ENCODE peak calls at places on chromosomes 3 and 15, in four cellular contexts. F is colonic mucosa, M is breast epithelium, H is ovary. G is an unnamed sample. For H3K36me3, the result is how much of the 10 kb centered on the place peaks cover.

GRCh38 chr3:117892991-117893390 is 1141.7 kb downstream of the IGSF11 start:
- DNase-seq in M (no peak), H (no peak), F (no peak), G (no peak)

GRCh38 chr15:41013698-41014414 is 60.6 kb downstream of the CHAC1 start:
- DNase-seq in H (no peak), F (no peak), M (no peak), G (no peak)

GRCh38 chr3:159748408-159748807 is 240.2 kb upstream of the IL12A start:
- DNase-seq in F (no peak), H (no peak), M (no peak), G (no peak)

GRCh38 chr3:126103121-126104027 is 19.4 kb upstream of the SLC41A3 start:
- DNase-seq in M (peak), H (no peak), F (peak), G (no peak)

GRCh38 chr15:71545223-71545760 is 265.1 kb upstream of the NR2E3 start:
- DNase-seq in H (no peak), M (no peak), F (no peak), G (no peak)

GRCh38 chr3:186219211-186219638 is 110.3 kb upstream of the ETV5 start:
- DNase-seq in F (no peak), M (peak), H (no peak), G (no peak)

GRCh38 chr3:121473001-121473400 is 72.8 kb downstream of the POLQ start:
- DNase-seq in H (no peak), M (no peak), F (no peak), G (no peak)

GRCh38 chr3:188241072-188241471 is 87.1 kb downstream of the LPP start:
- DNase-seq in H (peak), M (no peak), F (no peak), G (no peak)

GRCh38 chr15:78050441-78050809 is 27.1 kb downstream of the TBC1D2B start:
- DNase-seq in M (no peak), F (no peak), H (no peak), G (no peak)

GRCh38 chr3:141410408-141410807 is 42.1 kb downstream of the ZBTB38 start:
- DNase-seq in M (no peak), F (peak), H (peak), G (peak)

GRCh38 chr15:66621491-66622467 is 56.0 kb upstream of the LCTL start:
- DNase-seq in H (peak), F (peak), M (no peak), G (no peak)

GRCh38 chr3:160564949-160565441 is 376 bp downstream of the KPNA4 start:
- DNase-seq in M (no peak), F (peak), H (no peak), G (no peak)

GRCh38 chr15:68797157-68797556 is 23.5 kb downstream of the ANP32A start:
- DNase-seq in M (no peak), F (no peak), H (no peak), G (no peak)

GRCh38 chr3:157405457-157405856 is 31.2 kb upstream of the PTX3 start:
- DNase-seq in F (no peak), M (no peak), H (no peak), G (no peak)

GRCh38 chr3:196804775-196805174 is 62.9 kb upstream of the SENP5 start:
- DNase-seq in M (no peak), H (no peak), F (no peak), G (no peak)

GRCh38 chr3:196800742-196801141 is 61.1 kb downstream of the PAK2 start:
- DNase-seq in H (no peak), F (no peak), M (no peak), G (no peak)

GRCh38 chr3:196803891-196804468 is 63.7 kb upstream of the SENP5 start:
- DNase-seq in F (no peak), M (no peak), H (no peak), G (no peak)
- H3K36me3 ChIP-seq in F (under half), M (under half), H (under half), G (under half)

GRCh38 chr3:11600501-11601282 is 43.0 kb downstream of the VGLL4 start:
- DNase-seq in M (peak), F (no peak), H (peak), G (peak)
- H3K36me3 ChIP-seq in M (under half), F (under half), H (under half), G (under half)

DNA sequence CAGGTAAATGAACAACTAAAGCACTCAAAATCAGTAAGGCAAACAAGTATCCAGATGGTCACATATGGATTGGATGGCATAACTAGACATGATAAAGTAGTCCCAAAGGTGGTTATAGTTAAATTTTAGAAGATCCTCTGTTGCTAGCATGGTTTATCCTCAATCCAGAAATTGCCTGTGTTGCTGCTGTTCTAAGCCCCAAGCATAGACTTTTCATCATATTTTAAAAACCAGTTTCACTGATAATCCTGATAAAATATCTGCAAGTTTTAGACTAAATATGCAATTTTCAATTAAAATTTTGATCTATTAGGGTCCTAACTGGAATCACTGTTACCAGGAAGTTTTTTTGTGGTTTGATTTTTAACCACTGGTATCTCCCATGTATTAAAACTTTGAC is 35.4 kb downstream of the MBNL1 start:
- DNase-seq in M (no peak), F (no peak), H (no peak), G (no peak)
- H3K36me3 ChIP-seq in M (under half), F (under half), H (under half), G (under half)

DNA sequence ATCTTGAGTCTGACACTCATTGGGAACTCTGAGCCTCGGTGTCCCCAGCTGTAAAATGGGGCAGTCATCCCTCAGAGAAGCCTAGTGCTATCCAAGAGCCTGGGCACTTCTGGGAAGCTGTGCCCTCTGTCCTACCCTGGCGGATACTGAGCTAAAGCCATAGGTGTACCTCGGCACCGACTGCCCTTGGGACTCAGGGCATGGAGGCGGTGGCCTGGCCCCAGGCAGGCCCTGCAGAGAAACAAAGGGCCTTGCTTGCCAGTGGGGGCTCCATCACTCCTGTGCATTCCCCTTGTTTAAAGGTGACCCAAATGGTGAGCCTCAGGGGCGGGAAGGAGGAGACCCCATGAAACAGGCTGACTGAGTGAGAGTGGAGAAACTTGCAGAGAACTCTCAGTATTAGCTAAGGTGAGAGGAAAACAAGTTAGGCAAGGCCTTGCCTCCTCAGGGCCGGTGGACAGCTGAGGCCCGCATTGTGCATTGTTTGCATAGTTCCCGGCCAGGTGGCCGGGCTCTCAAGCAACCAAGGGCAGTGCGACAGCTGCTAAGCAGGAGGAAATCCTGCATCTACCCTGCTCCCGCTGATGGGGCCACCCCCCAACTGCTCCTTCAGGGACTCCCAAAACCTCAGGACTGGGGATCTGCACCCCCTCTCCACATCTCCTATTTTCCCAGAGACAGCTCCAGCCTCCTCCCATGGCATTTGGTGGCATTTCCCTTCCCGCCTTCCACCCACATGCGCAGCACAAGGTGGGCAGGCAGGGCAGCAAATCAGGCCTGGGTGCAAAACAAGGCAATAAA is 4.3 kb downstream of the PFKFB4 start:
- DNase-seq in M (peak), F (no peak), H (no peak), G (no peak)
- H3K36me3 ChIP-seq in M (under half), F (under half), H (under half), G (under half)

DNA sequence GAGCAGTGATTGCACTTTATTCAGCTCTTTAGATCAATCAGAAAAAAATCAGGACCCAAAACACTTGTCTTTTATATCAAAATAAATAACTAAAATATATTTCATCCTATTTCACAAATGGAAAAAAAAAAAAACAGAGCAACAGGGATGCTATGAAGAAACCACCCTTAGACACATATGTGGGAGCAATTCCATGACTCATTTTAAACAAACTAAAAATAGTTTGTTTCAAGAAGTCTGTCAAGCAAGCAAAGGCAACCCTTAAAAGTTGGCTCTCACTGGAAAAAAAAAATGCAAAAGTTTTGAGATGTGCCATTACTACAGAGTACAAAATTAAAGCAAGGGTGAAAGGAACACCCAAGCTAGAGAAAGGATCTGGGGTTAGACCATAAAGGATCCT is 5.7 kb downstream of the ATP13A3 start:
- DNase-seq in F (no peak), M (no peak), H (no peak), G (no peak)
- H3K36me3 ChIP-seq in F (under half), M (under half), H (under half), G (under half)

DNA sequence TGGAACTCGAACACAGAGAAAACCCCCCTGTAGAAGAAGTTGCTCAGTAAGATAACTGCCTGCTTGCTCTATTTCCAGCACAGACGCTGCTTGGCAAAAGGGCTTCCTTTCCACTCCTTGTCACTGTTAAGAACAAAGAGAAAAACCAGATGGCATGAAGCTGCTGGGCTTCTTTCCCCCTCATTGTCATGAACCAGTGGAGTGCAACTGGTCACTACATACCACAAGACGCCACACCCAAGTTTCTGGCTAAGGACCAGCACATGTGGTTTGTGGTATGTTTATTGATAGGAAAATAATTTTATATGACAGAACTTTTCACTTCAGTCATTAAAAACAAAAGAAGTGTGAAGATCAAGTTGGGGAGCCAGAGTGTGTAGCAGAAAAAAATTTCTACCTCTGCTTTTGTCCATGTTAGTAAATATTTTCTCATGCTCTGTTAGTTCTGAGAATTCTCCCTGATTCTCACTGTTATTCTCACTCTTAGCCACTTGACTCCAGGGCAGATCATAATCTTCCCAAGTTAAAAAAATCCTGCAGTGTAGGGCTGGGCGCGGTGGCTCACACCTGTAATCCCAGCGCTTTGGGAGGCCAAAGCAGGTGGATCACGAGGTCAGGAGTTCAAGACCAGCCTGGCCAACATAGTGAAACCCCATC is 37.9 kb downstream of the CLK3 start:
- DNase-seq in H (no peak), M (no peak), F (no peak), G (no peak)
- H3K36me3 ChIP-seq in H (under half), M (under half), F (under half), G (under half)

G was measured in uterus.